ENCODE peak calls at places on chromosomes 12 and 14, in four cellular contexts. I, H, S and J are unnamed samples.

GRCh38 chr12:105278043-105278697 is 42.2 kb upstream of the APPL2 start:
- DNase-seq in I (no peak), H (no peak), S (peak; percentile 39), J (peak; percentile 6)

GRCh38 chr12:55624056-55624455 is 12.6 kb upstream of the OR10P1 start:
- DNase-seq in I (no peak), H (no peak), S (no peak), J (no peak)

GRCh38 chr12:15563683-15564082 is 225.5 kb downstream of the EPS8 start:
- DNase-seq in I (no peak), H (no peak), S (no peak), J (no peak)

GRCh38 chr14:100696590-100696989 is 30.1 kb upstream of the DLK1 start:
- DNase-seq in I (peak; percentile 36), H (no peak), S (no peak), J (no peak)

GRCh38 chr12:113120670-113121370 is 14.7 kb downstream of the RASAL1 start:
- DNase-seq in I (no peak), H (peak; percentile 15), S (no peak), J (no peak)

GRCh38 chr12:51869490-51869865 is 18.4 kb upstream of the ANKRD33 start:
- DNase-seq in I (no peak), H (no peak), S (no peak), J (no peak)

GRCh38 chr12:8052679-8053078 is 13.5 kb downstream of the C3AR1 start:
- DNase-seq in I (no peak), H (no peak), S (no peak), J (no peak)

GRCh38 chr14:85535916-85536834 is 6.2 kb downstream of the FLRT2 start:
- DNase-seq in I (no peak), H (peak; percentile 17), S (no peak), J (no peak)